ENCODE peak calls at places on chromosomes 5 and 9, in six cellular contexts. J is brain microvascular endothelial cell, P is upper lobe of right lung, X is PC-9, N is ovary, Y is tibial nerve. U is an unnamed sample. For H3K36me3, the result is how much of the 10 kb centered on the place peaks cover.

GRCh38 chr5:96714951-96715451 is 52.8 kb downstream of the CAST start:
- DNase-seq in J (peak), P (no peak), X (peak), N (peak), Y (peak), U (no peak)

GRCh38 chr9:132341177-132341840 is 13.5 kb downstream of the SETX start:
- DNase-seq in J (no peak), P (no peak), X (no peak), N (no peak), Y (no peak), U (no peak)

GRCh38 chr9:133835273-133835901 is 97.2 kb upstream of the SARDH start:
- DNase-seq in J (no peak), P (no peak), X (no peak), N (no peak), Y (no peak), U (no peak)

GRCh38 chr5:175922192-175922885 is 45.8 kb downstream of the THOC3 start:
- DNase-seq in J (peak), P (no peak), X (peak), N (no peak), Y (no peak), U (peak)

GRCh38 chr9:101054657-101055056 is 26.1 kb downstream of the PLPPR1 start:
- DNase-seq in J (no peak), P (no peak), X (no peak), N (no peak), Y (no peak), U (no peak)

GRCh38 chr5:473344-474192 is 30.6 kb downstream of the EXOC3 start:
- DNase-seq in J (no peak), P (no peak), X (peak), N (peak), Y (no peak), U (no peak)

GRCh38 chr9:4762108-4762888 is 21.3 kb upstream of the AK3 start:
- DNase-seq in J (peak), P (peak), X (no peak), N (peak), Y (peak), U (peak)

GRCh38 chr9:124574944-124575343 is 67.7 kb upstream of the NR5A1 start:
- DNase-seq in J (peak), P (no peak), X (no peak), N (no peak), Y (no peak), U (peak)

GRCh38 chr5:32833127-32833526 is 122.0 kb downstream of the NPR3 start:
- DNase-seq in J (no peak), P (no peak), X (no peak), N (no peak), Y (no peak), U (no peak)

GRCh38 chr5:143657814-143658395 is 154.1 kb upstream of the HMHB1 start:
- DNase-seq in J (no peak), P (no peak), X (peak), N (no peak), Y (no peak), U (no peak)

GRCh38 chr5:169095976-169096375 is 205.0 kb downstream of the SLIT3 start:
- DNase-seq in J (no peak), P (no peak), X (no peak), N (no peak), Y (no peak), U (no peak)

GRCh38 chr9:94002316-94003140 is 47.4 kb upstream of the BARX1 start:
- DNase-seq in J (peak), P (no peak), X (no peak), N (no peak), Y (peak), U (no peak)

DNA sequence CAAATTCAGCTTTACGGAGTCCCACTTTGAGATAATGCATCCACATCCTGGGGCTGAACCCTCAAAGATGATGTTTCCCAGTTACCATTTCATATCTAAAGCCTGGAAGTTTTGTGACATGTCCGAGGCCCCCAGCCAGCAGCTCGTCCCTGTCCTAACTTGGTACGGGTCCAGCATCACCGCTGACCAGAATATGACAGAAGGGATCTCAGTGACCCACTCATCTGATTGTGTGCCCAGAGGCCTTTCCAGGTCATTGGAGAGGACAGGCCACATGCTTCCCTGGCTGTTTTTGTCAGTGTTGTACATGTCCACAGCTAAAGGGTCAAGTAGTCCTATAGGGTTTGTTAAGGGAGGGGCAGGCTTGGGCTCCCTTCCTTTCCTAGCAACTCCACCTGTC is 33.3 kb downstream of the SECISBP2 start:
- DNase-seq in J (no peak), P (no peak), X (no peak), N (no peak), Y (no peak), U (no peak)
- H3K36me3 ChIP-seq in J (half or more), P (half or more), X (under half), N (under half), Y (under half), U (under half)

GRCh38 chr5:31534527-31535046 is 2.5 kb downstream of the C5orf22 start:
- DNase-seq in J (no peak), P (no peak), X (peak), N (no peak), Y (no peak), U (no peak)
- H3K36me3 ChIP-seq in J (under half), P (half or more), X (under half), N (under half), Y (under half), U (under half)

GRCh38 chr9:98867109-98867433 is 59.6 kb downstream of the GALNT12 start:
- DNase-seq in J (no peak), P (no peak), X (no peak), N (no peak), Y (no peak), U (no peak)
- H3K36me3 ChIP-seq in J (under half), P (under half), X (under half), N (under half), Y (under half), U (under half)

GRCh38 chr5:151106509-151106908 is 25.7 kb upstream of the TNIP1 start:
- DNase-seq in J (no peak), P (no peak), X (no peak), N (no peak), Y (no peak), U (no peak)

GRCh38 chr5:151107084-151107483 is 26.2 kb upstream of the TNIP1 start:
- DNase-seq in J (no peak), P (no peak), X (no peak), N (no peak), Y (no peak), U (no peak)

GRCh38 chr5:151104795-151105194 is 24.0 kb upstream of the TNIP1 start:
- DNase-seq in J (no peak), P (no peak), X (no peak), N (peak), Y (peak), U (no peak)

GRCh38 chr5:151106073-151106472 is 25.2 kb upstream of the TNIP1 start:
- DNase-seq in J (no peak), P (no peak), X (no peak), N (no peak), Y (no peak), U (no peak)

GRCh38 chr5:151105561-151105960 is 24.7 kb upstream of the TNIP1 start:
- DNase-seq in J (no peak), P (no peak), X (no peak), N (no peak), Y (no peak), U (no peak)
- H3K36me3 ChIP-seq in J (half or more), P (half or more), X (under half), N (under half), Y (under half), U (under half)